ENCODE peak calls at places on chromosomes 16 and 17, in five cellular contexts. M is stomach, H is MM.1S, W is endothelial cell of umbilical vein, N is lower leg skin. E is an unnamed sample.

GRCh38 chr16:78002915-78003538 is 19.3 kb upstream of the CLEC3A start:
- DNase-seq in M (peak; percentile 73), H (peak; percentile 73), W (peak; percentile 88), N (peak; percentile 73), E (peak; percentile 66)

GRCh38 chr17:75506134-75506533 is 9.2 kb downstream of the CASKIN2 start:
- DNase-seq in M (no peak), H (no peak), W (no peak), N (no peak), E (no peak)

GRCh38 chr16:1169285-1170075 is 16.6 kb downstream of the CACNA1H start:
- DNase-seq in M (no peak), H (no peak), W (no peak), N (no peak), E (no peak)

GRCh38 chr17:71237903-71238538 is 882.8 kb upstream of the SOX9 start:
- DNase-seq in M (no peak), H (no peak), W (no peak), N (no peak), E (no peak)

GRCh38 chr16:58449306-58449705 is 50.6 kb upstream of the NDRG4 start:
- DNase-seq in M (no peak), H (no peak), W (no peak), N (no peak), E (no peak)

GRCh38 chr16:4371481-4372314 is at the start of gene VASN:
- DNase-seq in M (peak; percentile 88), H (no peak), W (peak; percentile 69), N (peak; percentile 67), E (peak; percentile 84)

GRCh38 chr17:45364531-45365390 is 47.9 kb upstream of the MAP3K14 start:
- DNase-seq in M (no peak), H (no peak), W (peak; percentile 30), N (no peak), E (no peak)

GRCh38 chr16:27740496-27741201 is 190.7 kb downstream of the KATNIP start:
- DNase-seq in M (no peak), H (no peak), W (no peak), N (no peak), E (no peak)

GRCh38 chr17:81386646-81387234 is 8.5 kb upstream of the BAHCC1 start:
- DNase-seq in M (peak; percentile 56), H (no peak), W (no peak), N (no peak), E (peak; percentile 70)

GRCh38 chr17:2656293-2656692 is 55.3 kb downstream of the CLUH start:
- DNase-seq in M (no peak), H (no peak), W (no peak), N (no peak), E (no peak)

GRCh38 chr17:74873874-74874614 is 1.2 kb upstream of the FDXR start:
- DNase-seq in M (no peak), H (no peak), W (peak; percentile 15), N (no peak), E (no peak)

GRCh38 chr16:66326995-66327513 is 39.4 kb upstream of the CDH5 start:
- DNase-seq in M (no peak), H (no peak), W (no peak), N (no peak), E (no peak)

GRCh38 chr16:24198807-24199533 is 57.2 kb upstream of the CACNG3 start:
- DNase-seq in M (no peak), H (no peak), W (no peak), N (no peak), E (no peak)

GRCh38 chr16:11029948-11030347 is 85.6 kb downstream of the CLEC16A start:
- DNase-seq in M (no peak), H (no peak), W (no peak), N (no peak), E (no peak)

GRCh38 chr16:9344508-9344907 is 253.1 kb downstream of the HAPSTR1 start:
- DNase-seq in M (no peak), H (no peak), W (no peak), N (no peak), E (no peak)

GRCh38 chr17:8488931-8489330 is 53.2 kb downstream of the NDEL1 start:
- DNase-seq in M (no peak), H (no peak), W (peak; percentile 38), N (peak; percentile 56), E (no peak)

GRCh38 chr17:42325026-42325425 is 36.7 kb downstream of the STAT5A start:
- DNase-seq in M (no peak), H (no peak), W (peak; percentile 35), N (no peak), E (no peak)

GRCh38 chr16:51538707-51539604 is 387.9 kb upstream of the SALL1 start:
- DNase-seq in M (no peak), H (no peak), W (peak; percentile 58), N (no peak), E (peak; percentile 9)
- H3K4me3 ChIP-seq in M (no peak overlapping the region), H (no peak overlapping the region), W (peak overlapping the region; percentile 18), N (no peak overlapping the region), E (no peak overlapping the region)

DNA sequence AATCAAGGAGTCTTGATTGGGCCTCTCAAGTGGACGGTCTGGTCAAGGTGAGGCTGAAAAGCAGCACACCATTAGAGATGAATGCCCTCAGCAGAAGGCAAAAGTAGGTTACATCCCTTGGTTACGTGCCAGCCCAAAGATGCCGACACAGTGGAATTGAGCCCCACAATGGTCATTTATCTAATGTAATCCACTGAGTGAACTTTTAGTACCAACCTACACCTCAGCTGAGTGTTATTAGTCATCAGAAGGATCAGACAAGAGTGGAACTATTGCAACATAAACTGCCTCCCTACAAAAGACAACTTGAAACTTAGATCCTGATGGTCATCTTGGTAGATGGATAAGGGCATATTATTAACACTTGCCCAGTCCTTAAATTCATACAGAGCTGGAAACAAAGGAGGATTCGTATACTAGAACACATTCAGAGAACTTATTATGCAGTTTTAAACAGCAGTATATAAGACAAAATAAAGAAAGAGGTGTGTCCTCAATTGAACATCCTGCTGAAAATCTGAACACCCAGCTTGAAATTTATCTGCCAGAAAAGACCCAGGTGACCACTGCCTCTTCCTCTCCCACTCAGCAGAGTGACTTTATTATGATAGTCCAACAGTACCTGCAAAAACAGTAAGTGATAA is 2.8 kb downstream of the DCUN1D3 start:
- DNase-seq in M (no peak), H (no peak), W (no peak), N (no peak), E (no peak)
- H3K4me3 ChIP-seq in M (no peak overlapping the region), H (no peak overlapping the region), W (peak overlapping the region; percentile 83), N (no peak overlapping the region), E (no peak overlapping the region)

DNA sequence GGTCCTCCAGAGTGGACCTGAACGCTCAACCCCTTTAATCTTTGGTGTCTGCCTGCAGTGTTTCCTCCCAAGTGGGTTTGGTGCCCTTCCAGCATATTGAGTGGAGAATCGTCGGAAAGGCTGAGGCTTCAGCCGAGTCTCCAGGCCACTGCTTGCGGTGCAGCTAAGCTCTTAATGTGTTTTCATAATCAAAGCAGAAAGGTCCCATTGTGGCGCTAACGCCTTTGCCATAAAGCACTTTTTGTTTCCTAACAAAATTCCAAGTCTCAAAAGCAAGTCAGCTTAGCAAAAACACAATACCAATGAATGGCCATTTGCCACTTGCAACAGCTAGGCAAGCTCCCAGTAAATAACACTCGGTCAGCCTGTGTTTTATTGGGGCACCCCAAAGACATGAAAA is 57.6 kb downstream of the KSR1 start:
- DNase-seq in M (no peak), H (no peak), W (no peak), N (no peak), E (no peak)
- H3K4me3 ChIP-seq in M (no peak overlapping the region), H (no peak overlapping the region), W (no peak overlapping the region), N (no peak overlapping the region), E (no peak overlapping the region)

DNA sequence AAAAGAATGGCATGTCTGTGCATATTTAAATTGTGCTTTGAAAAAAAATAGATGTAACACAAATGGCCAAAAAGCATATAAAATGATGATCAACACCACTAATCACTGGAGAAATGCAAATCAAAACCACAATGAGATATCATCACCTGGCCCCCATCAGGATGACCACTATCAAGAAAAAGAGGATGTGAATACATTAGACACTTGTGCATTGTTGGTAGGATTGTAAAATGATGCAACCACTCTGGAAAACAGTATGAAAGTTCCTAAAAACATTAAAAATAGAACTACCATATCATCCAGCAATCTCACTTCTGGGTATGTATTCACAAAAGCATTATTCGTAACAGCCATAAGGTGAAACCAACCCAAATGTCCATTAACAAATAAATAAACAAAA is 91.5 kb downstream of the SPAG9 start:
- DNase-seq in M (no peak), H (no peak), W (no peak), N (no peak), E (no peak)
- H3K4me3 ChIP-seq in M (no peak overlapping the region), H (peak overlapping the region; percentile 30), W (no peak overlapping the region), N (no peak overlapping the region), E (no peak overlapping the region)

GRCh38 chr17:69480197-69480596 is 65.7 kb downstream of the MAP2K6 start:
- DNase-seq in M (no peak), H (no peak), W (peak; percentile 41), N (peak; percentile 38), E (no peak)

GRCh38 chr17:69489303-69489702 is 74.8 kb downstream of the MAP2K6 start:
- DNase-seq in M (no peak), H (no peak), W (no peak), N (no peak), E (no peak)

GRCh38 chr17:69486779-69487637 is 72.5 kb downstream of the MAP2K6 start:
- DNase-seq in M (no peak), H (no peak), W (no peak), N (no peak), E (no peak)

GRCh38 chr17:69485901-69486643 is 71.6 kb downstream of the MAP2K6 start:
- DNase-seq in M (no peak), H (no peak), W (peak; percentile 10), N (no peak), E (no peak)

DNA sequence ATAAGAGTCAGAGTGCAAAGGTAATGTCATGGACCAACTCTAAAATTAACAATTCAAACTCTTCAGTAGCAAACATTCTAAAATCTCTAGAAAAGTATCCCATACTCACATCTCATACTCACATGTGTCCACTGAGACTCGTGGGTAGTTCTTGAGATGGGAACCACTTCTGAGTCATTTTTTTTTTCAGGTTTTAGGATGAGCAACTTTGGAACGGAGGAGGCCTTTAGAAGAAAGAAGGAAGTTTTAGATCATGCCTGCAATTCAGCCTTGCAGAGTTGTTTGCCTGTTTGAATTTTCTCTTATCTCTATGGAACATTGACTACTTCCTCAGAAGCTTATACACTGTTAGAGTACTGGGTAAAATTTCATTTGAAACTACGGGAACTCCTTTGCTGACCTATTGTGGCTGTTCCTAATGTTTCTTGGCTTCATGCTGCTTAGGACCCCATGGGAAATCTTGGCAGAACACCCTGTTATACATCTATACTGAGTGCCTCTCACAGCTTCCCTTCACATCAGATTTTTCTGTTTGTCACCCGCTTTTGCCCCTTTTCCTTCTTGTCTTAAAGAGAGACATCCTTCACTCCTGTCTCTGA is 70.7 kb downstream of the MAP2K6 start:
- DNase-seq in M (no peak), H (no peak), W (peak; percentile 42), N (no peak), E (no peak)
- H3K4me3 ChIP-seq in M (peak overlapping the region; percentile 15), H (no peak overlapping the region), W (no peak overlapping the region), N (no peak overlapping the region), E (no peak overlapping the region)